ENCODE peak calls at places on chromosome X, in eight cellular contexts. U is hippocampal formation; P is HuH-7.5; V is GM12864; R is endothelial cell of umbilical vein; F is mesothelial cell of epicardium; I is NCI-H510A; W is naive thymus-derived CD4-positive, alpha-beta T cell. Z is an unnamed sample.

GRCh38 chrX:136477026-136477425 is 10.7 kb upstream of the BRS3 start:
- DNase-seq in U (no peak), W (no peak), I (no peak), R (no peak), P (no peak), V (no peak), F (no peak), Z (no peak)

GRCh38 chrX:11683057-11683456 is 17.3 kb upstream of the ARHGAP6 start:
- DNase-seq in V (no peak), P (no peak), W (no peak), U (no peak), F (no peak), R (no peak), I (no peak), Z (no peak)

GRCh38 chrX:11754958-11755645 is 2.9 kb upstream of the MSL3 start:
- DNase-seq in U (no peak), I (peak; percentile 29), P (no peak), W (no peak), F (no peak), V (no peak), R (no peak), Z (no peak)

GRCh38 chrX:16138108-16138427 is 14.7 kb downstream of the GRPR start:
- DNase-seq in W (no peak), U (no peak), F (no peak), P (no peak), R (peak; percentile 2), V (no peak), I (no peak), Z (peak; percentile 34)

GRCh38 chrX:40176979-40177430 is 79.2 kb upstream of the BCOR start:
- DNase-seq in W (peak; percentile 44), U (no peak), V (no peak), F (no peak), I (no peak), P (no peak), R (peak; percentile 20), Z (peak; percentile 38)

GRCh38 chrX:101208152-101208905 is 11.3 kb upstream of the DRP2 start:
- DNase-seq in P (no peak), R (no peak), W (no peak), F (no peak), V (peak; percentile 21), I (no peak), U (no peak), Z (peak; percentile 0)

GRCh38 chrX:13110427-13111324 is 66.3 kb upstream of the FAM9C start:
- DNase-seq in F (no peak), P (no peak), R (peak; percentile 89), V (no peak), W (no peak), I (no peak), U (no peak), Z (no peak)

GRCh38 chrX:38347136-38347535 is 5.3 kb upstream of the OTC start:
- DNase-seq in F (no peak), W (no peak), P (no peak), U (peak; percentile 7), R (peak; percentile 75), V (no peak), I (no peak), Z (no peak)

GRCh38 chrX:129318375-129318774 is 204.9 kb downstream of the SMARCA1 start:
- DNase-seq in U (peak; percentile 2), I (no peak), P (no peak), F (no peak), R (peak; percentile 6), W (no peak), V (no peak), Z (peak; percentile 61)